ENCODE peak calls at places on chromosome 3, in four cellular contexts. One of them, this sample, is unnamed.

GRCh38 chr3:4644954-4645353 is 151.8 kb downstream of the ITPR1 start:
- DNase-seq in stomach: no peak
- DNase-seq in suprapubic skin: no peak
- DNase-seq in HFF-Myc: no peak
- DNase-seq in this sample: no peak

GRCh38 chr3:150733373-150733935 is 29.5 kb downstream of the SIAH2 start:
- DNase-seq in stomach: no peak
- DNase-seq in suprapubic skin: no peak
- DNase-seq in HFF-Myc: no peak
- DNase-seq in this sample: no peak

GRCh38 chr3:88221726-88222125 is 72.0 kb downstream of the C3orf38 start:
- DNase-seq in stomach: no peak
- DNase-seq in suprapubic skin: no peak
- DNase-seq in HFF-Myc: no peak
- DNase-seq in this sample: no peak

GRCh38 chr3:78601249-78601648 is 1166.5 kb downstream of the ROBO1 start:
- DNase-seq in stomach: no peak
- DNase-seq in suprapubic skin: no peak
- DNase-seq in HFF-Myc: no peak
- DNase-seq in this sample: no peak

GRCh38 chr3:48466386-48467109 is 20.0 kb downstream of the ATRIP start:
- DNase-seq in stomach: peak; percentile 66
- DNase-seq in suprapubic skin: no peak
- DNase-seq in HFF-Myc: no peak
- DNase-seq in this sample: no peak

GRCh38 chr3:152865675-152866074 is 30.7 kb downstream of the P2RY1 start:
- DNase-seq in stomach: no peak
- DNase-seq in suprapubic skin: no peak
- DNase-seq in HFF-Myc: no peak
- DNase-seq in this sample: no peak

GRCh38 chr3:178367817-178368617 is 168.2 kb upstream of the KCNMB2 start:
- DNase-seq in stomach: no peak
- DNase-seq in suprapubic skin: no peak
- DNase-seq in HFF-Myc: no peak
- DNase-seq in this sample: no peak

GRCh38 chr3:99953596-99953995 is 135.9 kb downstream of the CMSS1 start:
- DNase-seq in stomach: no peak
- DNase-seq in suprapubic skin: no peak
- DNase-seq in HFF-Myc: no peak
- DNase-seq in this sample: no peak

GRCh38 chr3:12758025-12758830 is 831 bp downstream of the TMEM40 start:
- DNase-seq in stomach: peak; percentile 29
- DNase-seq in suprapubic skin: peak; percentile 74
- DNase-seq in HFF-Myc: peak; percentile 16
- DNase-seq in this sample: peak; percentile 72

GRCh38 chr3:196941846-196942225 is 492 bp downstream of the NCBP2 start:
- DNase-seq in stomach: peak; percentile 44
- DNase-seq in suprapubic skin: no peak
- DNase-seq in HFF-Myc: no peak
- DNase-seq in this sample: no peak

GRCh38 chr3:14177580-14178246 is 688 bp downstream of the XPC start:
- DNase-seq in stomach: no peak
- DNase-seq in suprapubic skin: no peak
- DNase-seq in HFF-Myc: no peak
- DNase-seq in this sample: no peak

GRCh38 chr3:31882895-31883294 is 98.2 kb downstream of the OSBPL10 start:
- DNase-seq in stomach: no peak
- DNase-seq in suprapubic skin: no peak
- DNase-seq in HFF-Myc: no peak
- DNase-seq in this sample: no peak

GRCh38 chr3:126373682-126374601 is 16.7 kb upstream of the KLF15 start:
- DNase-seq in stomach: no peak
- DNase-seq in suprapubic skin: peak; percentile 52
- DNase-seq in HFF-Myc: no peak
- DNase-seq in this sample: peak; percentile 70

GRCh38 chr3:131193671-131194291 is 167.1 kb downstream of the NEK11 start:
- DNase-seq in stomach: no peak
- DNase-seq in suprapubic skin: no peak
- DNase-seq in HFF-Myc: no peak
- DNase-seq in this sample: no peak
- TF ChIP-seq CTCF in stomach: no peak
- TF ChIP-seq CTCF in suprapubic skin: no peak
- TF ChIP-seq CTCF in HFF-Myc: no peak
- TF ChIP-seq CTCF in this sample: peak; percentile 54

GRCh38 chr3:138051946-138052802 is 42.2 kb downstream of the CLDN18 start:
- DNase-seq in stomach: peak; percentile 75
- DNase-seq in suprapubic skin: no peak
- DNase-seq in HFF-Myc: no peak
- DNase-seq in this sample: no peak
- TF ChIP-seq CTCF in stomach: peak; percentile 75
- TF ChIP-seq CTCF in suprapubic skin: peak; percentile 32
- TF ChIP-seq CTCF in HFF-Myc: peak; percentile 79
- TF ChIP-seq CTCF in this sample: peak; percentile 84

GRCh38 chr3:112884678-112885290 is 38.1 kb upstream of the CD200R1L start:
- DNase-seq in stomach: no peak
- DNase-seq in suprapubic skin: no peak
- DNase-seq in HFF-Myc: no peak
- DNase-seq in this sample: no peak
- TF ChIP-seq CTCF in stomach: no peak
- TF ChIP-seq CTCF in suprapubic skin: no peak
- TF ChIP-seq CTCF in HFF-Myc: no peak
- TF ChIP-seq CTCF in this sample: no peak

DNA sequence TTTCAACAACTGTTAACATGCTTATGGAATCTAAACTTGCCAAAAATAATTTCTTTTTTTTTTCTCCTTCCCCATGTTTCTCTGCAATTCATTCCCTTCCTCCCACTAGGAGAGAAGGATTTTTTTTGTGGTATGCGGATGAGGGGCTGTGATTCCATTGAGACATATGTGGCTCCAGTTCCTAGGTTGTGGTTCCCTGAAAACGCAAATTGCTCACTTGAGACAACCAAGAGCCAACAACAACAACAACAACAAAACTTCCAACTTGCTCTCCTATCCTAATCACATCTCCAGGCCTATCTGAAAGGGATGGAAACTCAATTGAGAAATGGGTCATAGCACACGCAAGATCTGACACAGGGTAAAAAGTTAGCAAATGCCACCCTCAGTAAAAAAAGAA is 406.5 kb upstream of the TGFBR2 start:
- DNase-seq in stomach: no peak
- DNase-seq in suprapubic skin: no peak
- DNase-seq in HFF-Myc: no peak
- DNase-seq in this sample: no peak
- TF ChIP-seq CTCF in stomach: no peak
- TF ChIP-seq CTCF in suprapubic skin: no peak
- TF ChIP-seq CTCF in HFF-Myc: no peak
- TF ChIP-seq CTCF in this sample: no peak

GRCh38 chr3:72690646-72691045 is 157.6 kb downstream of the SHQ1 start:
- DNase-seq in stomach: no peak
- DNase-seq in suprapubic skin: no peak
- DNase-seq in HFF-Myc: no peak
- DNase-seq in this sample: no peak
- TF ChIP-seq CTCF in stomach: no peak
- TF ChIP-seq CTCF in suprapubic skin: no peak
- TF ChIP-seq CTCF in HFF-Myc: no peak
- TF ChIP-seq CTCF in this sample: no peak

GRCh38 chr3:168511428-168512014 is 415.8 kb upstream of the GOLIM4 start:
- DNase-seq in stomach: no peak
- DNase-seq in suprapubic skin: no peak
- DNase-seq in HFF-Myc: no peak
- DNase-seq in this sample: no peak
- TF ChIP-seq CTCF in stomach: peak; percentile 40
- TF ChIP-seq CTCF in suprapubic skin: no peak
- TF ChIP-seq CTCF in HFF-Myc: peak; percentile 39
- TF ChIP-seq CTCF in this sample: peak; percentile 89

GRCh38 chr3:187737401-187738088 is 7.7 kb downstream of the BCL6 start:
- DNase-seq in stomach: peak; percentile 80
- DNase-seq in suprapubic skin: peak; percentile 89
- DNase-seq in HFF-Myc: no peak
- DNase-seq in this sample: no peak
- TF ChIP-seq CTCF in stomach: no peak
- TF ChIP-seq CTCF in suprapubic skin: no peak
- TF ChIP-seq CTCF in HFF-Myc: no peak
- TF ChIP-seq CTCF in this sample: no peak

GRCh38 chr3:40719660-40720287 is 195.0 kb downstream of the ZNF621 start:
- DNase-seq in stomach: no peak
- DNase-seq in suprapubic skin: no peak
- DNase-seq in HFF-Myc: no peak
- DNase-seq in this sample: no peak
- TF ChIP-seq CTCF in stomach: peak; percentile 43
- TF ChIP-seq CTCF in suprapubic skin: peak; percentile 13
- TF ChIP-seq CTCF in HFF-Myc: no peak
- TF ChIP-seq CTCF in this sample: peak; percentile 36

GRCh38 chr3:61903074-61903473 is 341.7 kb downstream of the PTPRG start:
- DNase-seq in stomach: no peak
- DNase-seq in suprapubic skin: no peak
- DNase-seq in HFF-Myc: no peak
- DNase-seq in this sample: no peak
- TF ChIP-seq CTCF in stomach: no peak
- TF ChIP-seq CTCF in suprapubic skin: no peak
- TF ChIP-seq CTCF in HFF-Myc: no peak
- TF ChIP-seq CTCF in this sample: no peak

DNA sequence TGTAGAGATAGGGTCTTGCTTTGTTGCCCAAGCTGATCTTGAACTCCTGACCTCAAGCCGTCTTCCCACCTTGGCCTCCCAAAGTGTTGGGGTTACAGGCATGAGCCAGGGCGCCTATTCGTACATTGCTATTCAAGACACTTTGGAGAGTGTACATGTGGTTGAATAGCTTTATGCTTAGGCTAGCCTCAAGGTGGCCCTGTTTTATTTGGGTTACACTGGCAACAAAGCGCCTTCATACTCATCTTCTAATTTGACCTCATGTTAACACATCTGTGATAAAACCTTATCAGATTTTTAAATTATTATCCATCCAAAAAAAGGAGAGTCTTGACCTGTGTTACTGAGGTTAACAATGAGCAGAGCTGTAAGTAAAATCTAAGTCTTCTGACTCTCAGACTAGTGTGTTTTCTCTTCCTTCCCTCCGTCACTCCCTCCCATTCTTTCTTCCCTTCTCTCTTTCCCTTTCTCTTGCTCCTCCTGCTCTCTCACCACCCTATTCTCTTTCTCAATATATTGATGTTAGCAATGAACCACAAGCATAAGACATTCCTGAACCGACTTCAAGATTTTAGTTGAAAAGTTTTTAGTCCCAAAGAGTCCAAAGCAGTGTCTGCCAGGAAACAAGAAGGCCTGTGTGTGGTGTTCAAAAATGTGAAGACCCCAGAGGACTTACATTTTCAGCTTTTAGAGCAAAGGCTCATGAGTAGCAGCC is 603.7 kb upstream of the CFAP20DC start:
- DNase-seq in stomach: no peak
- DNase-seq in suprapubic skin: no peak
- DNase-seq in HFF-Myc: no peak
- DNase-seq in this sample: no peak
- TF ChIP-seq CTCF in stomach: no peak
- TF ChIP-seq CTCF in suprapubic skin: no peak
- TF ChIP-seq CTCF in HFF-Myc: no peak
- TF ChIP-seq CTCF in this sample: no peak

This sample was measured in chondrocyte.